ENCODE peak calls at places on chromosomes 4 and X, in eight cellular contexts. Q is AG10803; L is thoracic aorta; J is SJSA1; V is activated T-cell treated with anti-CD3 and anti-CD28 coated beads for 1 hour; H is stimulated activated naive CD8-positive, alpha-beta T cell treated with anti-CD3 and anti-CD28 coated beads, Interleukin-15, Interleukin-2, amounts not matched to agents 100 U/mL and 50 U/mL, for 24 hours; K is GM13977; S is GM18507. X is an unnamed sample.

GRCh38 chr4:54516556-54517215 is 141.1 kb upstream of the KIT start:
- DNase-seq in Q (no peak), L (no peak), J (no peak), V (no peak), H (no peak), K (no peak), S (no peak), X (peak)

GRCh38 chr4:24915121-24915922 is 2.5 kb upstream of the CCDC149 start:
- DNase-seq in Q (no peak), L (no peak), J (no peak), V (no peak), H (no peak), K (peak), S (no peak), X (no peak)

GRCh38 chrX:23901065-23901464 is 6.7 kb downstream of the APOO start:
- DNase-seq in Q (peak), L (no peak), J (peak), V (no peak), H (no peak), K (no peak), S (no peak), X (no peak)

GRCh38 chrX:5236096-5236495 is 992.6 kb downstream of the NLGN4X start:
- DNase-seq in Q (no peak), L (no peak), J (no peak), V (no peak), H (no peak), K (no peak), S (no peak), X (no peak)

GRCh38 chrX:135340827-135341226 is 31.5 kb downstream of the ETDC start:
- DNase-seq in Q (peak), L (no peak), J (peak), V (no peak), H (no peak), K (no peak), S (no peak), X (no peak)

GRCh38 chrX:45718676-45719075 is 518.0 kb upstream of the DIPK2B start:
- DNase-seq in Q (no peak), L (no peak), J (no peak), V (no peak), H (no peak), K (no peak), S (no peak), X (no peak)

GRCh38 chr4:82223715-82224114 is 150.1 kb downstream of the HNRNPD start:
- DNase-seq in Q (no peak), L (no peak), J (no peak), V (no peak), H (peak), K (no peak), S (no peak), X (no peak)

GRCh38 chrX:44317196-44317595 is 26.3 kb downstream of the EFHC2 start:
- DNase-seq in Q (no peak), L (no peak), J (no peak), V (no peak), H (no peak), K (no peak), S (no peak), X (no peak)

GRCh38 chr4:152634110-152634760 is 45.6 kb downstream of the TMEM154 start:
- DNase-seq in Q (peak), L (no peak), J (no peak), V (no peak), H (no peak), K (no peak), S (no peak), X (no peak)

GRCh38 chr4:90198086-90198847 is 71.1 kb downstream of the CCSER1 start:
- DNase-seq in Q (no peak), L (no peak), J (no peak), V (no peak), H (no peak), K (no peak), S (no peak), X (no peak)

GRCh38 chr4:77006753-77007355 is 57.3 kb downstream of the SEPTIN11 start:
- DNase-seq in Q (no peak), L (no peak), J (no peak), V (no peak), H (no peak), K (no peak), S (no peak), X (no peak)

GRCh38 chr4:76894537-76894936 is 3.4 kb downstream of the SOWAHB start:
- DNase-seq in Q (peak), L (no peak), J (no peak), V (no peak), H (no peak), K (peak), S (no peak), X (no peak)

GRCh38 chrX:46386511-46386910 is 158.7 kb downstream of the ZNF674 start:
- DNase-seq in Q (no peak), L (no peak), J (no peak), V (no peak), H (no peak), K (no peak), S (no peak), X (no peak)

X was measured in ovary.